ENCODE peak calls at places on chromosomes 13 and 19, in ten cellular contexts. S is brain microvascular endothelial cell, W is uterus, N is AG04450, G is fibroblast of lung, Z is mucosa of descending colon, D is HepG2, Y is testis, H is lung, B is spleen. K is an unnamed sample.

GRCh38 chr13:24627090-24627714 is 53.0 kb upstream of the ATP12A start:
- DNase-seq in G (no peak), D (peak), Z (peak), H (no peak), W (no peak), B (no peak), Y (peak), S (no peak), N (no peak), K (no peak)

GRCh38 chr13:111058796-111059506 is 56.2 kb upstream of the ARHGEF7 start:
- DNase-seq in W (no peak), Y (no peak), H (peak), Z (no peak), G (no peak), B (no peak), D (no peak), S (peak), N (no peak), K (peak)

GRCh38 chr13:40653558-40654318 is 12.7 kb downstream of the FOXO1 start:
- DNase-seq in S (no peak), Y (no peak), W (no peak), Z (no peak), N (no peak), B (no peak), H (no peak), G (peak), D (no peak), K (no peak)

GRCh38 chr19:5479958-5480357 is 24.7 kb downstream of the ZNRF4 start:
- DNase-seq in S (no peak), B (no peak), Z (no peak), H (no peak), N (no peak), D (no peak), W (no peak), G (no peak), Y (no peak), K (no peak)

GRCh38 chr13:66532146-66532545 is 698.0 kb downstream of the PCDH9 start:
- DNase-seq in Y (no peak), B (no peak), Z (no peak), W (no peak), S (peak), G (peak), D (no peak), H (no peak), N (peak), K (peak)

GRCh38 chr13:69300131-69300530 is 807.5 kb upstream of the ATXN8OS start:
- DNase-seq in S (no peak), H (no peak), G (no peak), D (no peak), Y (no peak), B (no peak), Z (no peak), W (no peak), N (no peak), K (no peak)

GRCh38 chr19:2841858-2842574 is 741 bp downstream of the ZNF555 start:
- DNase-seq in G (no peak), B (peak), Z (peak), H (no peak), D (no peak), S (no peak), W (no peak), Y (no peak), N (no peak), K (no peak)

GRCh38 chr13:24983094-24983493 is 112.8 kb upstream of the PABPC3 start:
- DNase-seq in N (no peak), Y (no peak), W (no peak), H (no peak), Z (peak), B (no peak), G (no peak), S (no peak), D (no peak), K (no peak)

GRCh38 chr19:7947939-7948338 is 4.5 kb upstream of the TIMM44 start:
- DNase-seq in W (no peak), D (no peak), G (peak), H (no peak), B (no peak), N (no peak), Y (no peak), S (no peak), Z (no peak), K (peak)

GRCh38 chr19:6521718-6522646 is 8.8 kb upstream of the TNFSF9 start:
- DNase-seq in G (peak), Z (peak), B (peak), H (no peak), S (peak), D (no peak), N (no peak), Y (no peak), W (no peak), K (no peak)

GRCh38 chr13:65508745-65509144 is 1721.4 kb downstream of the PCDH9 start:
- DNase-seq in G (no peak), S (no peak), Z (no peak), B (no peak), N (no peak), Y (no peak), W (no peak), D (no peak), H (no peak), K (no peak)

GRCh38 chr13:40193290-40194203 is 472.9 kb downstream of the FOXO1 start:
- DNase-seq in D (no peak), G (peak), B (no peak), Y (no peak), H (no peak), W (peak), Z (no peak), N (no peak), S (no peak), K (no peak)

GRCh38 chr13:27024062-27024461 is 147.5 kb downstream of the USP12 start:
- DNase-seq in G (no peak), S (no peak), H (no peak), B (no peak), Z (no peak), W (no peak), N (no peak), D (no peak), Y (no peak), K (no peak)

GRCh38 chr13:109764474-109765292 is 21.7 kb downstream of the IRS2 start:
- DNase-seq in G (peak), W (no peak), D (no peak), H (no peak), Y (no peak), B (no peak), N (no peak), S (no peak), Z (no peak), K (no peak)

GRCh38 chr13:110128546-110128945 is 178.4 kb downstream of the COL4A1 start:
- DNase-seq in Z (no peak), H (no peak), N (no peak), S (no peak), G (peak), W (no peak), Y (no peak), B (no peak), D (no peak), K (peak)

GRCh38 chr19:48874309-48875135 is 2.3 kb downstream of the PPP1R15A start:
- DNase-seq in N (no peak), H (no peak), S (peak), D (no peak), G (peak), W (peak), Y (no peak), B (no peak), Z (peak), K (peak)

GRCh38 chr13:113746143-113746525 is 12.9 kb upstream of the TMEM255B start:
- DNase-seq in N (no peak), D (peak), H (no peak), G (no peak), B (no peak), S (no peak), Y (no peak), Z (peak), W (no peak), K (no peak)

GRCh38 chr13:44244288-44244687 is 129.3 kb upstream of the SERP2 start:
- DNase-seq in S (peak), H (no peak), G (peak), Y (no peak), N (no peak), D (no peak), Z (no peak), B (no peak), W (no peak), K (peak)

GRCh38 chr19:40610396-40611064 is 9.4 kb downstream of the LTBP4 start:
- DNase-seq in N (no peak), Z (peak), G (no peak), W (no peak), B (peak), D (no peak), H (no peak), Y (peak), S (no peak), K (no peak)

GRCh38 chr19:1618157-1619093 is 13.2 kb upstream of the UQCR11 start:
- DNase-seq in H (no peak), W (no peak), Y (peak), N (no peak), S (no peak), B (no peak), D (peak), G (no peak), Z (peak), K (peak)

GRCh38 chr19:6065685-6066365 is 44.5 kb downstream of the RFX2 start:
- DNase-seq in Z (peak), Y (peak), G (peak), N (no peak), D (peak), B (no peak), H (no peak), W (peak), S (no peak), K (no peak)

GRCh38 chr13:31670831-31671617 is 68.3 kb upstream of the RXFP2 start:
- DNase-seq in B (no peak), G (no peak), D (no peak), W (no peak), H (no peak), N (no peak), S (no peak), Y (no peak), Z (no peak), K (peak)

GRCh38 chr19:1467228-1467511 is 11.8 kb downstream of the C19orf25 start:
- DNase-seq in N (no peak), H (no peak), B (peak), Z (no peak), Y (no peak), S (no peak), D (no peak), W (no peak), G (no peak), K (no peak)

GRCh38 chr19:51351266-51351990 is 9.5 kb upstream of the VSIG10L start:
- DNase-seq in N (no peak), S (no peak), D (no peak), Y (no peak), W (no peak), H (no peak), B (no peak), Z (no peak), G (no peak), K (no peak)

GRCh38 chr19:2589441-2589840 is 113.1 kb downstream of the GNG7 start:
- DNase-seq in D (no peak), Y (no peak), H (no peak), W (no peak), S (no peak), B (peak), G (no peak), Z (no peak), N (no peak), K (no peak)

GRCh38 chr19:34325961-34326360 is 39.0 kb upstream of the GPI start:
- DNase-seq in N (no peak), Z (no peak), W (no peak), Y (no peak), G (no peak), H (no peak), B (no peak), D (no peak), S (no peak), K (no peak)

GRCh38 chr19:3112375-3113099 is 18.4 kb downstream of the GNA11 start:
- DNase-seq in Z (no peak), G (no peak), N (no peak), Y (no peak), H (no peak), S (no peak), D (no peak), W (no peak), B (no peak), K (no peak)

GRCh38 chr19:10835089-10835753 is 791 bp downstream of the TMED1 start:
- DNase-seq in D (no peak), W (no peak), G (no peak), B (peak), N (no peak), Y (peak), H (no peak), S (no peak), Z (peak), K (no peak)
- H3K4me3 ChIP-seq in D (peak), W (no peak), G (peak), B (peak), N (peak), Y (peak), H (peak), S (peak), Z (peak), K (peak)

DNA sequence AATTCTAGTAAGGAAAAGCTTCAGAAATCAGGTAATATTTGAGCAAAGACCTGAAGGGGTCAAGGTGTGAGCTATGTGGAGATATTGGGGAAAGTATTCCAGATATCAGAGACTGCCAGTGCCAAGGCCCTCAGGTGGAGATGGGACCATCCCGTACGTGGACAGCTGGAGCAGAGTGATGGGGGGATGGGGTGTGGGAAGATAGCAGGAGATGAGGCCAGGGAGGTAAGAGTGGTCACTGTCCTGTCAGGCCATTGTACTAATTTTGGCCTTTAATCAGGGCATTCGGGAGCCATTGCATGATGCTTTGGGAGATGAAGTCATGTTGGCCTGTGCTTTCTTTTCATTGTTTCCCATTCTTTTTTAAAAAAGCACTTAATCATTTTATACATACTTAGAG is 13.1 kb upstream of the GPR18 start:
- DNase-seq in B (no peak), G (no peak), H (no peak), Z (no peak), D (no peak), S (no peak), N (no peak), W (no peak), Y (no peak), K (no peak)
- TF ChIP-seq CTCF in B (no peak), G (no peak), H (no peak), Z (no peak), D (no peak), S (no peak), N (no peak), W (no peak), Y (no peak), K (no peak)

GRCh38 chr19:30118760-30119159 is 176.7 kb downstream of the URI1 start:
- DNase-seq in W (no peak), S (no peak), B (peak), Z (no peak), D (no peak), Y (no peak), H (no peak), G (no peak), N (no peak), K (no peak)
- H3K4me3 ChIP-seq in W (no peak), S (no peak), B (no peak), Z (no peak), D (no peak), Y (no peak), H (no peak), G (no peak), N (no peak), K (no peak)

GRCh38 chr19:29014857-29015436 is 198.0 kb downstream of the UQCRFS1 start:
- DNase-seq in W (no peak), Y (no peak), Z (no peak), D (no peak), H (no peak), B (peak), N (no peak), S (no peak), G (no peak), K (no peak)
- TF ChIP-seq CTCF in W (no peak), Y (no peak), Z (no peak), D (no peak), H (no peak), B (no peak), N (no peak), S (no peak), G (no peak), K (no peak)

K was measured in choroid plexus epithelial cell.